ENCODE peak calls at places on chromosomes 3 and 15, in six cellular contexts. Q is left lung, Z is B cell, M is progenitor cell of endocrine pancreas, W is OCI-LY7, A is GM13976. T is an unnamed sample.

GRCh38 chr3:62665627-62666433 is 209.4 kb downstream of the CADPS start:
- DNase-seq in Q (peak), Z (no peak), M (peak), W (peak), A (peak), T (no peak)

GRCh38 chr3:187445352-187445751 is 77.2 kb downstream of the RTP4 start:
- DNase-seq in Q (no peak), Z (no peak), M (no peak), W (no peak), A (no peak), T (no peak)

GRCh38 chr3:120497318-120497717 is 46.5 kb upstream of the FSTL1 start:
- DNase-seq in Q (no peak), Z (no peak), M (no peak), W (no peak), A (no peak), T (no peak)

GRCh38 chr3:24447836-24448235 is 46.8 kb downstream of the THRB start:
- DNase-seq in Q (no peak), Z (no peak), M (no peak), W (no peak), A (no peak), T (no peak)

GRCh38 chr3:155356594-155357370 is 63.3 kb upstream of the STRIT1 start:
- DNase-seq in Q (no peak), Z (no peak), M (no peak), W (peak), A (no peak), T (no peak)

GRCh38 chr15:29784413-29784812 is 37.9 kb downstream of the TJP1 start:
- DNase-seq in Q (no peak), Z (no peak), M (no peak), W (no peak), A (no peak), T (no peak)

GRCh38 chr3:113285741-113286140 is 74.4 kb downstream of the BOC start:
- DNase-seq in Q (no peak), Z (no peak), M (no peak), W (no peak), A (no peak), T (no peak)

GRCh38 chr3:4977001-4977888 is 2.0 kb upstream of the BHLHE40 start:
- DNase-seq in Q (peak), Z (peak), M (no peak), W (no peak), A (peak), T (peak)

GRCh38 chr15:32651229-32651837 is 9.8 kb downstream of the SCG5 start:
- DNase-seq in Q (peak), Z (peak), M (no peak), W (peak), A (peak), T (no peak)

GRCh38 chr15:52256930-52257733 is 38.5 kb downstream of the MYO5C start:
- DNase-seq in Q (no peak), Z (no peak), M (no peak), W (no peak), A (no peak), T (no peak)

GRCh38 chr3:17645074-17645698 is 97.2 kb downstream of the TBC1D5 start:
- DNase-seq in Q (no peak), Z (no peak), M (no peak), W (peak), A (no peak), T (no peak)

GRCh38 chr3:159804726-159805410 is 183.8 kb upstream of the IL12A start:
- DNase-seq in Q (peak), Z (peak), M (peak), W (peak), A (peak), T (peak)

GRCh38 chr15:66940368-66940767 is 125.0 kb upstream of the SMAD3 start:
- DNase-seq in Q (no peak), Z (no peak), M (no peak), W (no peak), A (peak), T (no peak)

GRCh38 chr3:129240436-129240835 is 9.0 kb upstream of the COPG1 start:
- DNase-seq in Q (peak), Z (no peak), M (no peak), W (no peak), A (no peak), T (no peak)

GRCh38 chr3:84601303-84601702 is 357.5 kb upstream of the CADM2 start:
- DNase-seq in Q (no peak), Z (no peak), M (no peak), W (peak), A (no peak), T (no peak)

GRCh38 chr3:73448761-73449290 is 175.9 kb downstream of the PDZRN3 start:
- DNase-seq in Q (no peak), Z (no peak), M (no peak), W (peak), A (peak), T (no peak)

GRCh38 chr3:5192568-5193319 is 5.2 kb downstream of the EDEM1 start:
- DNase-seq in Q (no peak), Z (no peak), M (no peak), W (no peak), A (no peak), T (no peak)

GRCh38 chr3:41202834-41203345 is 3.6 kb downstream of the CTNNB1 start:
- DNase-seq in Q (no peak), Z (no peak), M (no peak), W (peak), A (no peak), T (no peak)

GRCh38 chr15:33057845-33058244 is 136.7 kb downstream of the FMN1 start:
- DNase-seq in Q (no peak), Z (no peak), M (no peak), W (no peak), A (no peak), T (no peak)

GRCh38 chr15:42405876-42406482 is 46.7 kb downstream of the CAPN3 start:
- DNase-seq in Q (no peak), Z (no peak), M (no peak), W (no peak), A (no peak), T (no peak)

GRCh38 chr3:107630779-107631178 is 108.0 kb downstream of the BBX start:
- DNase-seq in Q (no peak), Z (no peak), M (no peak), W (no peak), A (no peak), T (no peak)

GRCh38 chr15:31297880-31298456 is 28.7 kb upstream of the KLF13 start:
- DNase-seq in Q (no peak), Z (no peak), M (no peak), W (no peak), A (no peak), T (no peak)

GRCh38 chr15:65306551-65306950 is 2.1 kb downstream of the RNU5B-1 start:
- DNase-seq in Q (no peak), Z (no peak), M (no peak), W (no peak), A (no peak), T (no peak)
- TF ChIP-seq CTCF in Q (no peak), Z (no peak), M (no peak), W (no peak), A (no peak), T (no peak)

GRCh38 chr3:50322386-50323091 is at the start of gene HYAL2:
- DNase-seq in Q (peak), Z (no peak), M (no peak), W (no peak), A (no peak), T (peak)
- TF ChIP-seq CTCF in Q (no peak), Z (no peak), M (no peak), W (no peak), A (no peak), T (no peak)

GRCh38 chr3:177448987-177449975 is 252.0 kb upstream of the TBL1XR1 start:
- DNase-seq in Q (peak), Z (no peak), M (no peak), W (no peak), A (peak), T (peak)

GRCh38 chr3:177451277-177451880 is 254.1 kb upstream of the TBL1XR1 start:
- DNase-seq in Q (no peak), Z (no peak), M (no peak), W (no peak), A (no peak), T (no peak)

GRCh38 chr3:177445591-177445990 is 248.3 kb upstream of the TBL1XR1 start:
- DNase-seq in Q (no peak), Z (no peak), M (no peak), W (no peak), A (no peak), T (no peak)

GRCh38 chr3:177446160-177446559 is 248.9 kb upstream of the TBL1XR1 start:
- DNase-seq in Q (no peak), Z (no peak), M (no peak), W (no peak), A (no peak), T (no peak)

DNA sequence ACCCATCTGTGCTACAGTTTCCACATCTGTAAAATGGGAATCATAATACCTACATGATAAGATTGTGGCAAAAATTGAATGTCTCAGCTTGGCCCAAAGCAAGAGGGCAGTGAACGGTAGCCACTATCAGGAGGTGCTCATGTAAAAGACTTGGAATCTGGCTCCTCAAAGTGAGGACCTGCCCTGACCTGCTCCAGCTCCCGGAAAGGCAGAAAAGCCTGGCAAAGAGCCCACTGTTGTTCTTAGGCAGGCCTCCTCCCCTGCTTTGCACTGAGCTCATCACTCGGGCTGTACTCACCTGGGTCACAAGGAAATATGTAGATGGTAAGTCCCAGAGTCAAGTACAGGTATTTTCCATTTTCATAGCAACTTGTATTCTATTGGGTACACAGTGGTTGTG is 250.7 kb upstream of the TBL1XR1 start:
- DNase-seq in Q (peak), Z (no peak), M (no peak), W (no peak), A (no peak), T (peak)
- TF ChIP-seq CTCF in Q (no peak), Z (no peak), M (no peak), W (no peak), A (no peak), T (no peak)

GRCh38 chr3:102905826-102906225 is 471.0 kb downstream of the ZPLD1 start:
- DNase-seq in Q (no peak), Z (no peak), M (no peak), W (no peak), A (no peak), T (no peak)

GRCh38 chr3:102909904-102910303 is 475.1 kb downstream of the ZPLD1 start:
- DNase-seq in Q (no peak), Z (no peak), M (no peak), W (no peak), A (no peak), T (no peak)

GRCh38 chr3:102906837-102907236 is 472.0 kb downstream of the ZPLD1 start:
- DNase-seq in Q (no peak), Z (no peak), M (no peak), W (no peak), A (no peak), T (no peak)

GRCh38 chr3:102904629-102905028 is 469.8 kb downstream of the ZPLD1 start:
- DNase-seq in Q (no peak), Z (no peak), M (no peak), W (no peak), A (no peak), T (peak)
- TF ChIP-seq CTCF in Q (no peak), Z (no peak), M (no peak), W (no peak), A (no peak), T (no peak)

GRCh38 chr15:98142584-98142983 is 182.1 kb downstream of the ARRDC4 start:
- DNase-seq in Q (no peak), Z (no peak), M (no peak), W (no peak), A (no peak), T (no peak)
- TF ChIP-seq CTCF in Q (no peak), Z (no peak), M (no peak), W (peak), A (no peak), T (no peak)

DNA sequence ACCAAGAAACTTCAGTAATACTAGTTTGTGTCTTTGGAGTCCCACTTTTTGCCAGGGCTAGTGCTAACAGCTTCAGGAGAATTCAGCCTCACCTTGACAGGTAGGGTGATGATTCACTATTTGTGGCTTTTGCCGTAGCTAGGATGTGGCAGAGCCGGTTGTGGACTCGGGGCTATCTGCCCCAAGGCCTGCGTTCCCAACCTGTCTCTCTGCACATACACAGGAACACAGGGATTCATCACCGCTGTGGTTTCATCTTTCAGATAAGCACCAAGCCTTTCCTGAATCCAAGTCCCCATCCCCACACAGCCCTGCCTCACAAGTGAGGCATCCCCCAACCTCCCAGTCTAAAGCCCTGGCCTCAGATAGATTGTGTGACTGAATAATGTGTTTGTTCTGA is 45.2 kb upstream of the POLG start:
- DNase-seq in Q (no peak), Z (no peak), M (no peak), W (no peak), A (no peak), T (no peak)
- TF ChIP-seq CTCF in Q (no peak), Z (no peak), M (no peak), W (no peak), A (no peak), T (no peak)

DNA sequence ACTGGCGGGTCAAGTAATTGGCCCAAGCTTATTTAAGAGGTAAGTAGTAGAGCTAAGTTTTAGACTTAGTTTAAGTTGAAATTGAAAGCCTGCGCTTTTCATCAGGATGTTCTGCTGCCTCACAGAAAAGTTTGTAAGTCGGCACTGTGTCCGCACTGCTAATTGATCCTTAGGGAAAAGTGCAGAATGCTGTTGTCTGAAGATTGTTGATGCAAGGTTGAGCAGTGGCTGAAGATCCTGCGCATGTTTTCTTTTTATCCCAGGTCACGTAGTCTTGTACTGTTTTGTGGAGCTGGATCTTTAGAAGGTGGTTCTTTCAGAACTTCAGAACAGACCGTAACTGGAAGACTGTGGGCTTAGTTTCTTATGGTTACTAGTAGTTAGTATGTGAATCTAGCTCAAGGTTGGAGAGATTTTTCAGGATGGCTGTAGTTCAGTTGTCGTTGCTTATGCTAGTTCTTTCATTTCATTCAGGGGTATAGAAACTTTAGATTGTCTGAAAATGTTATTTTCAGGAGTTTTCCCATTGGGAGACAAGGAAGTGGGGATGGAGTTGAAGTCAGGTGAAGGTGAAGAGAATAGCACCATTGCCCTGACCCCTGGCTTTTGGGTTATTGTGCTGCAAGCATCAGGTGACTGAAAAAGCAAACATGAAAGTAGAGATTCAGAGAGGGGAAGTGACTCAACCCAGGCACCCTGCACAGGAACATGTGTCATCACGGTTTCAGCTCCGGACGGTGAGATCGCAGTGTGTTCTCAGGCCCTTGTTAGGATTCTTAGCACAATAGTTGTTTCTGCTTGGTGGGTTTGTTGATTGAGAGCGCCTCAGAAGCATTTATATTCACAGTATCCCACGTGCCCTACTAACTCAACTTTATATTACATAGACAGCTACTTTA is 32.8 kb downstream of the AKAP13 start:
- DNase-seq in Q (peak), Z (peak), M (no peak), W (peak), A (peak), T (peak)
- TF ChIP-seq CTCF in Q (no peak), Z (peak), M (no peak), W (peak), A (no peak), T (no peak)

DNA sequence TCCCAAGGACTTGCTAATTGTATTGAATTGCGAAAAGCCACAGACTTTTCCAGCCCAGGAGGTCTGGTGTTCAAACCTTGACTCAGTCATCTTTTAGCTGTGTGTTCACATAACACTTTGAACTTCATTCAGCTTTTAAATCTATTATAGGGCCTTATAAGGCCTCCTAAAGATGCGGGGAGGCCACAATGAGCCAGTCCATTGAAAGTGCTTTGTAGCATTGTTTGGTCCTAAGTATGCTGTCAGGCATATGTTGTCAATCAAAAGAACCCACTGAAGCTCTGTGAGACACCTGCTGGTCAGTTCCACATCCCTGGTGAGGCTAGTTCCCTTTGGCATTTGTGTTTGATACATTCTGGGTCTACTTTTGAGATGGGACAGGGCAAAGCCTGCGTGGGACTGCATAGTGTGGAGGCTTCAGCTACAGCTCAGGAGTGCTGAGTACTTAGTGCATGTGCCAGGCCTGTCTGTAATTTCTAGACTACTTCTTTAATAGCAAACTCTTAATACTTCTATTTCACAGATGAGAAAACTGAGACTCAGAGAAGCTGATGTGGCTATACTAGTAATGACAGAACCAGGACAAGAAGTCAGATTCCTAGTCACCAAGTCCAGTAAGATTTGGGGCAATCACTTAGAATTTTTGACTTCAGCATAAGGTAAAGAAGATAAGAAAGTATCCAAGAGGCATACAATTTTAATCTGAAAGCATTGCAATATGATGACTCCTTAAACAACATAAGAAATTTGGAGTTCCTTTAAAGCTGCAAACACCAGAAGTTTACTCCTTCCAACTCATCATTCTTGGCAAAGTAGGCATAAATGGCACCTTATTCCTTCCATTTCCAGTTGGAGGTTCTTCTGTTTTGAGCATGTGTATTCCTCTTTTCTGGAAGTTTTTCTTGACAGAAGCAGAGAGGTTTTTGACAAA is 213.0 kb downstream of the PDCD6IP start:
- DNase-seq in Q (no peak), Z (no peak), M (no peak), W (peak), A (no peak), T (no peak)
- TF ChIP-seq CTCF in Q (no peak), Z (no peak), M (no peak), W (peak), A (no peak), T (no peak)